ENCODE peak calls at places on chromosomes 1 and 21, in four cellular contexts. F, B, H and Y are unnamed samples.

GRCh38 chr1:211341999-211342398 is 15.4 kb downstream of the TRAF5 start:
- DNase-seq in B (no peak), H (no peak), F (no peak), Y (no peak)

GRCh38 chr1:32025515-32025914 is 11.8 kb downstream of the KHDRBS1 start:
- DNase-seq in F (no peak), B (no peak), H (no peak), Y (no peak)

GRCh38 chr1:149962039-149962647 is 25.5 kb upstream of the MTMR11 start:
- DNase-seq in H (peak; percentile 51), B (no peak), F (no peak), Y (peak; percentile 71)

GRCh38 chr1:169108897-169109560 is 2.5 kb downstream of the ATP1B1 start:
- DNase-seq in H (peak; percentile 42), F (no peak), B (no peak), Y (peak; percentile 29)

GRCh38 chr1:84353665-84354064 is 44.6 kb upstream of the DNASE2B start:
- DNase-seq in B (no peak), H (no peak), F (no peak), Y (no peak)

GRCh38 chr1:52533710-52534109 is 19.2 kb downstream of the TUT4 start:
- DNase-seq in H (no peak), F (no peak), B (peak; percentile 23), Y (no peak)

GRCh38 chr1:101130673-101131072 is 105.1 kb upstream of the DPH5 start:
- DNase-seq in H (no peak), F (no peak), B (no peak), Y (no peak)

GRCh38 chr21:16587671-16588379 is 858.0 kb downstream of the USP25 start:
- DNase-seq in F (no peak), H (no peak), B (peak; percentile 51), Y (no peak)

GRCh38 chr1:53037159-53037558 is 24.9 kb upstream of the PODN start:
- DNase-seq in H (no peak), F (no peak), B (no peak), Y (no peak)

GRCh38 chr1:206469933-206470691 is at the start of gene IKBKE:
- DNase-seq in H (no peak), B (no peak), F (no peak), Y (peak; percentile 49)

GRCh38 chr1:58854576-58854975 is 70.7 kb upstream of the JUN start:
- DNase-seq in B (no peak), F (no peak), H (no peak), Y (no peak)

GRCh38 chr1:234589064-234589765 is 20.8 kb downstream of the IRF2BP2 start:
- DNase-seq in F (peak; percentile 43), H (no peak), B (no peak), Y (no peak)

GRCh38 chr1:230064283-230064682 is 2.8 kb upstream of the GALNT2 start:
- DNase-seq in B (no peak), H (no peak), F (no peak), Y (no peak)

GRCh38 chr1:172897738-172898137 is 153.0 kb downstream of the TNFSF18 start:
- DNase-seq in F (no peak), B (no peak), H (no peak), Y (no peak)

GRCh38 chr1:243790404-243790803 is 59.6 kb downstream of the AKT3 start:
- DNase-seq in F (no peak), H (no peak), B (no peak), Y (no peak)

GRCh38 chr1:218164111-218164929 is 120.8 kb upstream of the RRP15 start:
- DNase-seq in H (no peak), F (peak; percentile 36), B (peak; percentile 65), Y (no peak)

GRCh38 chr1:213724640-213725536 is 262.9 kb upstream of the PROX1 start:
- DNase-seq in B (peak; percentile 66), F (peak; percentile 55), H (no peak), Y (peak; percentile 65)

GRCh38 chr1:244444854-244445253 is 6.9 kb downstream of the ADSS2 start:
- DNase-seq in H (no peak), B (no peak), F (no peak), Y (no peak)

GRCh38 chr1:8259498-8260290 is 58.2 kb upstream of the SLC45A1 start:
- DNase-seq in F (peak; percentile 45), B (peak; percentile 86), H (peak; percentile 81), Y (peak; percentile 96)

GRCh38 chr1:23343246-23344110 is 606 bp downstream of the HNRNPR start:
- DNase-seq in F (no peak), H (peak; percentile 43), B (no peak), Y (no peak)

GRCh38 chr1:110916669-110917306 is 43.8 kb downstream of the CD53 start:
- DNase-seq in H (peak; percentile 24), B (no peak), F (no peak), Y (no peak)

GRCh38 chr21:38277501-38278111 is 20.8 kb downstream of the KCNJ15 start:
- DNase-seq in F (peak; percentile 35), H (peak; percentile 33), B (no peak), Y (no peak)

GRCh38 chr21:14875704-14876364 is 189.0 kb downstream of the NRIP1 start:
- DNase-seq in F (no peak), B (no peak), H (no peak), Y (no peak)

GRCh38 chr1:207810173-207810572 is 58.3 kb downstream of the CD46 start:
- DNase-seq in F (no peak), B (no peak), H (no peak), Y (no peak)
- H3K4me1 ChIP-seq in F (peaks cover 98% of the 10 kb centered on the region), B (peaks cover 58% of the 10 kb centered on the region), H (no peaks in the 10 kb centered on the region), Y (peaks cover 68% of the 10 kb centered on the region)

DNA sequence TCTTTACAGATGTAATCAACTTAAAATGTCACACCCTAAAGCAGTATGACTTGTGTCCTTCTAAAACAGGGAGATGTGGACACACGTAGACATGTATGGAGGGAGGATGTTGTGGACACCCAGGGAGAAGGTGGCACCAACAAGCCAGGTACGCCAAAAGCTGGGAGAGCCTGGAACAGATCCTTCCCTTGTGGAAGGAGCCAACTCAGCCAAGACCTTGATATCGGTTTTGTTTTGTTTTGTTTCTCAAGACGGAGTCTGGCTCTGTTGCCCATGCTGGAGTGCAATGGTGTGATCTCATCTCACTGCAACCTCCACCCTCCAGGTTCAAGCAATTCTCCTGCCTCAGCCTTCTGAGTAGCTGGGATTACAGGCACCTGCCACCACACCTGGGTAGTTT is 45.6 kb downstream of the CHAF1B start:
- DNase-seq in B (no peak), F (no peak), H (no peak), Y (no peak)
- H3K4me3 ChIP-seq in B (peak overlapping the region; percentile 32), F (peak overlapping the region; percentile 63), H (peak overlapping the region; percentile 54), Y (no peak overlapping the region)

GRCh38 chr1:166628259-166628658 is 211.0 kb upstream of the POGK start:
- DNase-seq in H (no peak), F (no peak), B (no peak), Y (no peak)

GRCh38 chr1:166626711-166627110 is 212.6 kb upstream of the POGK start:
- DNase-seq in F (no peak), H (no peak), B (no peak), Y (no peak)

DNA sequence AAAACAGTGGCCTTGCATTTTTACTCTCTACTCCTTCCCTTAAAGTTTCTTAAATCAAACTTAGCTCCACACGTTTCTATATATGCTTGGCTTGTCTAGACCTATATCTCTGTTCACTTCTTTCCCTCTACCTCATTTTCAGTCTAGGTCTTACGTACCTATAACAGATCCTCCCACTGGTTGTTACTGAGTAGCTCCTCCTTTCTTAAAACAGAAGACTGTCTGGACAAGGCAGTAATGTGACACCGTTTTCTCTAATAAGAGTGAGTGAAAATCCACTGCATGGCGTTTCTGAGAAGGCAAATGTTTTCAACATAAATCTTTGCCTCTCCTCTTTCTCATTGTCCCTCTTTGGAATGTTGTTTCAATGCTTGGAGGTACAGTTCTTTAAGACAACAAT is 211.7 kb upstream of the POGK start:
- DNase-seq in H (no peak), F (no peak), B (no peak), Y (no peak)
- H3K27ac ChIP-seq in H (no peak overlapping the region), F (no peak overlapping the region), B (no peak overlapping the region), Y (no peak overlapping the region)

GRCh38 chr1:203227684-203228083 is 1.8 kb downstream of the CHIT1 start:
- DNase-seq in F (no peak), H (no peak), B (no peak), Y (no peak)

GRCh38 chr1:203225054-203225453 is 4.4 kb downstream of the CHIT1 start:
- DNase-seq in H (no peak), B (no peak), F (no peak), Y (no peak)

GRCh38 chr1:203228670-203229069 is 803 bp downstream of the CHIT1 start:
- DNase-seq in B (no peak), H (no peak), F (no peak), Y (no peak)

DNA sequence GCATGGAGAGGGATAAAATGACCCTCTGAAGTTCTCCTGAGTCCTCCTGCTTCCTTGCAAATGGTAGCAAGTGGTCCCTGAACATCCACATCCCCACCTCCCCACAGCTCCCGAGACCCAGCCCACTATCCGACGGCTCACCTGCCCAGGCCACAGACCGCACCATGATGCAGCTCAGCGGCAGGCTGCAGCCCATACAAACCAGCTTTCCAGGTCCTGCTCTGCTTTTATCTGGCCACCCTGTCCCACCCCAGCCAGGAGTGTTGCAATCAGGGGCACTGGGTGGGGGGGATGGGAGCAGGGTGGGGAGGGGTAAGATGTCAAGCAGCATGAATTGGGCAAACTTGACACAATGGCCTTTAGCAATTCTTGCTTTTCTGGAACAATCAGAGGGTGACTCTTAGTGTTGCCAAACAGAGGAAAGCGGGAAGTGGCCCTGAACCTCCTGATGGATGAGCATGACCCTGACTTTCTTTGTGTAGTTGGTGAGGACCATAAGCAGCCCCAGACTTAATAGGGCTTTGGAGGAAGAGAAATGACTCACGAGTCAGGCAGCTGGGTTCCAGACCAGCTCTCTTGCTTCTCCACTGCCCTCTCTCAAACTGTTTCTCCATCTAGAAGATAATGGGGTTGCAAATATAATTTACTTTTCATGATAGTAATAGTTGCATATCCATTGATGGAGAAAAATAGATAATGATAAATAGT is at the start of gene CHIT1:
- DNase-seq in B (no peak), H (no peak), F (no peak), Y (no peak)
- H3K4me1 ChIP-seq in B (no peaks in the 10 kb centered on the region), H (no peaks in the 10 kb centered on the region), F (no peaks in the 10 kb centered on the region), Y (no peaks in the 10 kb centered on the region)

DNA sequence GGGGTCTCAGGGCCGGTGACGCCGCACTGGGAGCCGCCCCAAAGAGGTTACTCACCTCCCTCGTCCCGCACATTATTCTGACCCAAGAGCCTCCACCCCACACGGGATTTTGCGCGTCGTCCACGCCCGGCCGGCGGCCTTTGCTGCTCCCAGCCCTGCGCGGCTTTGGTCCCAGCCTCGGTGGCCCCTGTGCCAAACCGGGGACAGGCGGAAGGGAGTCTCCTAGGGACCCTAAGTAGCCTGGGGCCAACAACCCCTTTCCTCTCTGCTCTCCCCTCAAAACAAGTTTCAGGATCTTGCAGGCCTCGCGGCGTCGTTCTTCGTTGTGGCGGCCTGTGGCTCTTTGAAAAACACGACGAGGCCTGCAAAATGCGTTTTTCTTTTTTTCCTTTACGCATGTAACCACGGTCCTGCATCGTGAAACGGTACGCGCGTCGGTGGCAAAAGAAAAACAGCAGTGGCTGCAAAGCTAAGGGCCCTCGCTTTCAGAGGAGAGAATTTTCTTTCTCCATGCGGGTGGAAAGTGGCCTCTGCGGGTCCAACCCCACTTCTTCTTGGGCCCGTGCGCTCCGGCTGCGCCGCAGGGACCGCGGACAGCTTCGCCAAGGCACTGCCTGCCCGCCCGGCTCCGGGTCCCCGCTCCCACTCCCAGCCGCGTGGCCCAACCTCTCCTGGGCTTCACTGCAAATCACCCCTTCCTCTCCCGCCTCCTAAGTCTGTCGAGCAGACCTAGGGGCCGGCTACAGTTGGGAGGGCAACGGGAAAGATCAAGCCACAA is 816 bp upstream of the RUNX3 start:
- DNase-seq in H (no peak), F (no peak), B (no peak), Y (no peak)
- H3K4me3 ChIP-seq in H (no peak overlapping the region), F (peak overlapping the region; percentile 41), B (no peak overlapping the region), Y (peak overlapping the region; percentile 34)